ENCODE peak calls at places on chromosomes 16 and 17, in six cellular contexts. A is naive thymus-derived CD4-positive, alpha-beta T cell; X is AG04450; W is lower lobe of right lung; M is spleen; I is body of pancreas. U is an unnamed sample.
A peak's percentile ranks its signal among the peaks of the same experiment; 100 is the strongest.

GRCh38 chr17:8803531-8804416 is 4.6 kb upstream of the MFSD6L start:
- DNase-seq in I (peak; percentile 22), M (no peak), W (no peak), X (no peak), A (no peak), U (peak; percentile 9)

GRCh38 chr16:73232555-73233422 is 184.9 kb upstream of the ZFHX3 start:
- DNase-seq in M (no peak), W (no peak), A (no peak), I (peak; percentile 61), X (peak; percentile 97), U (no peak)

GRCh38 chr17:63685578-63685977 is 14.3 kb downstream of the LIMD2 start:
- DNase-seq in M (no peak), X (no peak), A (no peak), W (no peak), I (no peak), U (no peak)

GRCh38 chr16:67164599-67165061 is at the start of gene HSF4:
- DNase-seq in W (peak; percentile 78), M (peak; percentile 84), X (no peak), A (no peak), I (peak; percentile 64), U (no peak)

GRCh38 chr16:69329369-69330285 is 761 bp downstream of the PDF start:
- DNase-seq in W (no peak), X (no peak), I (peak; percentile 62), A (no peak), M (peak; percentile 89), U (no peak)

GRCh38 chr17:57678393-57678792 is 66.7 kb downstream of the CCDC182 start:
- DNase-seq in X (no peak), A (no peak), M (peak; percentile 29), I (no peak), W (no peak), U (no peak)

GRCh38 chr17:33492082-33492481 is 199.0 kb upstream of the ASIC2 start:
- DNase-seq in W (no peak), M (no peak), A (no peak), X (no peak), I (no peak), U (no peak)

GRCh38 chr17:48427598-48427997 is 2.4 kb downstream of the SKAP1 start:
- DNase-seq in I (no peak), W (no peak), A (peak; percentile 70), X (no peak), M (no peak), U (peak; percentile 91)

GRCh38 chr17:68561319-68561718 is 39.8 kb downstream of the FAM20A start:
- DNase-seq in I (no peak), W (no peak), X (no peak), A (no peak), M (no peak), U (no peak)

GRCh38 chr17:50687200-50688066 is 20.3 kb downstream of the ANKRD40 start:
- DNase-seq in X (no peak), A (no peak), W (no peak), I (no peak), M (no peak), U (no peak)

GRCh38 chr17:20035501-20035900 is 26.3 kb downstream of the SPECC1 start:
- DNase-seq in X (no peak), W (no peak), A (no peak), M (no peak), I (no peak), U (no peak)

GRCh38 chr16:3771513-3771912 is 54.2 kb upstream of the TRAP1 start:
- DNase-seq in X (no peak), I (no peak), W (no peak), A (no peak), M (no peak), U (no peak)

GRCh38 chr16:24853830-24854229 is 8.1 kb downstream of the SLC5A11 start:
- DNase-seq in M (no peak), A (no peak), I (peak; percentile 20), X (no peak), W (no peak), U (no peak)

GRCh38 chr16:3645108-3645503 is 9.4 kb upstream of the DNASE1 start:
- DNase-seq in I (no peak), A (no peak), W (no peak), M (no peak), X (no peak), U (no peak)

GRCh38 chr17:18247613-18248001 is 10.9 kb downstream of the FLII start:
- DNase-seq in A (no peak), X (no peak), M (no peak), I (no peak), W (no peak), U (no peak)

GRCh38 chr17:67246648-67247415 is 1.8 kb upstream of the HELZ start:
- DNase-seq in W (peak; percentile 78), A (no peak), X (no peak), M (peak; percentile 75), I (peak; percentile 65), U (peak; percentile 44)

GRCh38 chr17:9606453-9606852 is 30.0 kb downstream of the CFAP52 start:
- DNase-seq in A (no peak), I (no peak), W (no peak), X (no peak), M (no peak), U (no peak)

GRCh38 chr16:17965131-17965530 is 371.4 kb downstream of the NPIPA8 start:
- DNase-seq in I (no peak), W (no peak), X (no peak), A (no peak), M (no peak), U (no peak)

GRCh38 chr17:76998839-76999238 is 130.6 kb downstream of the MGAT5B start:
- DNase-seq in X (no peak), M (no peak), I (no peak), W (no peak), A (no peak), U (no peak)

DNA sequence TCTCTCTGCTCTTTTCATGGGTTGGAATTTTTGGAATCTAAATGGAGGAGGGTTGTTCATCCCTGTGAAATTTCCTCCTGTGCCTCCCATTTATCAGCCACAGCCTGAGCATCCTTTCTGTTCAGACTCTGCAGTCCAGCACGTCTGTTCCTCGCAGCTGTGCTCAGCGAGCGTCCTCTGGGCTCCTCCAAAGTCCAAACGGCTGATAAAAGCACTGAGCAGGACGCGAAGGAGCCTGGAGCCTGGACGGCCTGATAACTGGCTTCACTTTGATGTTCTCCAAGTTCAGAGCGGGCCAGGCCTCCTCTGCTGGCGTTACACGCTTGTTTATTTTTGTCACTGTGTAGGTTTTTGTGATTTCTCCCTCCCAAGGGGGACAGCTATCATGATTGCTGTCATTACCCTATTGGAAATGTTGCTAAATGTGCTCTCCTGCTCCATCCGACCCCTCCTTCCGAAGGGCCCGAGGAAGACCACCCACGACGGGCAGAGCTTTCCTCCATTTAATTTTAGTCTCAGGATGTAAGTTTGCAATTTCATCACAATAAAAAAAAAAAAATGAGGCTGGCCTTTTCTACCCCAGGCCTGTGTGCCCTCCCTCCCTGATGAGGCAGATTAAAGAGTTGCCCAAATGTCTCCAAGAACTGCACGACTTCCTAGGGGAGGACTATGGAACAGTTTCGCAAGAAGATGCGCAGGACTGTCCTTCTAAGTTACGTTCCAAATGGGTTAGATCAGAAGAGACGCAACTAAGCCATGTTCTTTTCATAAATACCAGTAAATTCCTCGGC is 290.5 kb upstream of the FOXF1 start:
- DNase-seq in W (no peak), M (no peak), A (no peak), X (no peak), I (no peak), U (no peak)
- H3K27me3 ChIP-seq in W (peaks cover 5% of the 10 kb centered on the region), M (no peaks in the 10 kb centered on the region), A (no peaks in the 10 kb centered on the region), X (no peaks in the 10 kb centered on the region), I (no peaks in the 10 kb centered on the region), U (no peaks in the 10 kb centered on the region)

GRCh38 chr16:89910717-89911354 is 7.8 kb upstream of the MC1R start:
- DNase-seq in I (no peak), W (no peak), X (no peak), A (no peak), M (no peak), U (no peak)

GRCh38 chr16:89911375-89911774 is 7.3 kb upstream of the MC1R start:
- DNase-seq in M (no peak), I (no peak), W (no peak), X (no peak), A (no peak), U (no peak)

GRCh38 chr16:89908236-89908635 is 10.4 kb upstream of the MC1R start:
- DNase-seq in W (no peak), M (no peak), X (no peak), A (no peak), I (no peak), U (no peak)

GRCh38 chr16:89912143-89912542 is 6.5 kb upstream of the MC1R start:
- DNase-seq in X (no peak), A (no peak), M (no peak), W (no peak), I (no peak), U (no peak)

GRCh38 chr16:89909777-89910716 is 8.6 kb upstream of the MC1R start:
- DNase-seq in I (peak; percentile 71), A (peak; percentile 71), W (peak; percentile 85), X (no peak), M (peak; percentile 93), U (peak; percentile 65)
- H3K27me3 ChIP-seq in I (no peaks in the 10 kb centered on the region), A (no peaks in the 10 kb centered on the region), W (no peaks in the 10 kb centered on the region), X (no peaks in the 10 kb centered on the region), M (no peaks in the 10 kb centered on the region), U (no peaks in the 10 kb centered on the region)

GRCh38 chr17:40679523-40679907 is 14.5 kb upstream of the KRT222 start:
- DNase-seq in X (no peak), M (no peak), A (no peak), W (no peak), I (no peak), U (no peak)
- H3K27me3 ChIP-seq in X (peaks cover 32% of the 10 kb centered on the region), M (no peaks in the 10 kb centered on the region), A (no peaks in the 10 kb centered on the region), W (peaks cover 4% of the 10 kb centered on the region), I (no peaks in the 10 kb centered on the region), U (peaks cover 29% of the 10 kb centered on the region)

GRCh38 chr17:40832840-40833239 is 10.4 kb upstream of the KRT10 start:
- DNase-seq in A (no peak), X (no peak), I (no peak), M (no peak), W (no peak), U (no peak)
- H3K27me3 ChIP-seq in A (no peaks in the 10 kb centered on the region), X (no peaks in the 10 kb centered on the region), I (no peaks in the 10 kb centered on the region), M (no peaks in the 10 kb centered on the region), W (no peaks in the 10 kb centered on the region), U (no peaks in the 10 kb centered on the region)

GRCh38 chr17:39095309-39095686 is 56.1 kb downstream of the PLXDC1 start:
- DNase-seq in W (no peak), X (no peak), A (no peak), I (no peak), M (no peak), U (no peak)

GRCh38 chr17:39097159-39097519 is 54.3 kb downstream of the PLXDC1 start:
- DNase-seq in W (no peak), X (no peak), M (no peak), I (no peak), A (no peak), U (no peak)

GRCh38 chr17:39098474-39099090 is 52.9 kb downstream of the PLXDC1 start:
- DNase-seq in M (no peak), X (no peak), W (no peak), I (no peak), A (peak; percentile 9), U (no peak)

GRCh38 chr17:39096435-39097158 is 54.8 kb downstream of the PLXDC1 start:
- DNase-seq in X (no peak), I (no peak), W (no peak), A (peak; percentile 77), M (no peak), U (peak; percentile 66)

GRCh38 chr17:39097537-39097936 is 53.9 kb downstream of the PLXDC1 start:
- DNase-seq in X (no peak), A (no peak), M (no peak), I (no peak), W (no peak), U (no peak)
- H3K27me3 ChIP-seq in X (peaks cover 49% of the 10 kb centered on the region), A (no peaks in the 10 kb centered on the region), M (no peaks in the 10 kb centered on the region), I (no peaks in the 10 kb centered on the region), W (no peaks in the 10 kb centered on the region), U (no peaks in the 10 kb centered on the region)

GRCh38 chr17:79664925-79665738 is 54.3 kb upstream of the RBFOX3 start:
- DNase-seq in A (no peak), I (peak; percentile 93), W (peak; percentile 86), M (no peak), X (no peak), U (no peak)
- H3K27me3 ChIP-seq in A (peaks cover 3% of the 10 kb centered on the region), I (no peaks in the 10 kb centered on the region), W (peaks cover 8% of the 10 kb centered on the region), M (peaks cover 3% of the 10 kb centered on the region), X (peaks cover 10% of the 10 kb centered on the region), U (peaks cover 4% of the 10 kb centered on the region)